ENCODE peak calls at places on chromosomes 4 and X, in eight cellular contexts. One of them, this sample, is unnamed.

GRCh38 chr4:2075171-2075986 is 16.3 kb downstream of the NAT8L start:
- DNase-seq in RWPE1: no peak
- DNase-seq in sigmoid colon: peak
- DNase-seq in progenitor cell of endocrine pancreas: no peak
- DNase-seq in head of caudate nucleus: no peak
- DNase-seq in ascending aorta: no peak
- DNase-seq in mucosa of gallbladder: no peak
- DNase-seq in activated CD8-positive, alpha-beta memory T cell treated with anti-CD3 and anti-CD28 coated beads, Interleukin-2, amount 50 U/mL, for 48 hours: no peak
- DNase-seq in this sample: no peak

GRCh38 chr4:88352062-88352461 is 26.6 kb upstream of the HERC6 start:
- DNase-seq in activated CD8-positive, alpha-beta memory T cell treated with anti-CD3 and anti-CD28 coated beads, Interleukin-2, amount 50 U/mL, for 48 hours: no peak
- DNase-seq in ascending aorta: no peak
- DNase-seq in sigmoid colon: no peak
- DNase-seq in head of caudate nucleus: no peak
- DNase-seq in RWPE1: no peak
- DNase-seq in mucosa of gallbladder: no peak
- DNase-seq in progenitor cell of endocrine pancreas: no peak
- DNase-seq in this sample: no peak

GRCh38 chr4:186762361-186762760 is 38.7 kb upstream of the FAT1 start:
- DNase-seq in sigmoid colon: no peak
- DNase-seq in mucosa of gallbladder: no peak
- DNase-seq in RWPE1: no peak
- DNase-seq in ascending aorta: no peak
- DNase-seq in progenitor cell of endocrine pancreas: no peak
- DNase-seq in head of caudate nucleus: no peak
- DNase-seq in activated CD8-positive, alpha-beta memory T cell treated with anti-CD3 and anti-CD28 coated beads, Interleukin-2, amount 50 U/mL, for 48 hours: no peak
- DNase-seq in this sample: no peak

GRCh38 chrX:9055354-9055753 is 21.4 kb upstream of the FAM9B start:
- DNase-seq in progenitor cell of endocrine pancreas: no peak
- DNase-seq in activated CD8-positive, alpha-beta memory T cell treated with anti-CD3 and anti-CD28 coated beads, Interleukin-2, amount 50 U/mL, for 48 hours: no peak
- DNase-seq in RWPE1: no peak
- DNase-seq in head of caudate nucleus: no peak
- DNase-seq in sigmoid colon: no peak
- DNase-seq in ascending aorta: no peak
- DNase-seq in mucosa of gallbladder: no peak
- DNase-seq in this sample: no peak

GRCh38 chr4:145703850-145704528 is 24.0 kb downstream of the C4orf51 start:
- DNase-seq in ascending aorta: no peak
- DNase-seq in sigmoid colon: no peak
- DNase-seq in RWPE1: no peak
- DNase-seq in activated CD8-positive, alpha-beta memory T cell treated with anti-CD3 and anti-CD28 coated beads, Interleukin-2, amount 50 U/mL, for 48 hours: no peak
- DNase-seq in head of caudate nucleus: no peak
- DNase-seq in mucosa of gallbladder: no peak
- DNase-seq in progenitor cell of endocrine pancreas: no peak
- DNase-seq in this sample: no peak

GRCh38 chrX:29487714-29488113 is 727.6 kb upstream of the MAGEB2 start:
- DNase-seq in activated CD8-positive, alpha-beta memory T cell treated with anti-CD3 and anti-CD28 coated beads, Interleukin-2, amount 50 U/mL, for 48 hours: no peak
- DNase-seq in sigmoid colon: no peak
- DNase-seq in mucosa of gallbladder: no peak
- DNase-seq in head of caudate nucleus: no peak
- DNase-seq in progenitor cell of endocrine pancreas: no peak
- DNase-seq in RWPE1: no peak
- DNase-seq in ascending aorta: no peak
- DNase-seq in this sample: no peak

GRCh38 chr4:43337707-43338106 is 445.2 kb downstream of the GRXCR1 start:
- DNase-seq in ascending aorta: no peak
- DNase-seq in sigmoid colon: no peak
- DNase-seq in RWPE1: peak
- DNase-seq in mucosa of gallbladder: no peak
- DNase-seq in head of caudate nucleus: no peak
- DNase-seq in progenitor cell of endocrine pancreas: no peak
- DNase-seq in activated CD8-positive, alpha-beta memory T cell treated with anti-CD3 and anti-CD28 coated beads, Interleukin-2, amount 50 U/mL, for 48 hours: no peak
- DNase-seq in this sample: no peak

GRCh38 chr4:83221897-83222441 is 62.6 kb downstream of the COQ2 start:
- DNase-seq in head of caudate nucleus: no peak
- DNase-seq in ascending aorta: no peak
- DNase-seq in activated CD8-positive, alpha-beta memory T cell treated with anti-CD3 and anti-CD28 coated beads, Interleukin-2, amount 50 U/mL, for 48 hours: no peak
- DNase-seq in sigmoid colon: no peak
- DNase-seq in progenitor cell of endocrine pancreas: no peak
- DNase-seq in RWPE1: no peak
- DNase-seq in mucosa of gallbladder: no peak
- DNase-seq in this sample: no peak

GRCh38 chrX:47143894-47144625 is 442 bp downstream of the NDUFB11 start:
- DNase-seq in activated CD8-positive, alpha-beta memory T cell treated with anti-CD3 and anti-CD28 coated beads, Interleukin-2, amount 50 U/mL, for 48 hours: no peak
- DNase-seq in sigmoid colon: peak
- DNase-seq in ascending aorta: no peak
- DNase-seq in head of caudate nucleus: peak
- DNase-seq in progenitor cell of endocrine pancreas: no peak
- DNase-seq in RWPE1: peak
- DNase-seq in mucosa of gallbladder: peak
- DNase-seq in this sample: no peak

GRCh38 chr4:123892997-123893745 is 496.6 kb downstream of the SPRY1 start:
- DNase-seq in sigmoid colon: no peak
- DNase-seq in mucosa of gallbladder: no peak
- DNase-seq in head of caudate nucleus: no peak
- DNase-seq in ascending aorta: no peak
- DNase-seq in progenitor cell of endocrine pancreas: no peak
- DNase-seq in activated CD8-positive, alpha-beta memory T cell treated with anti-CD3 and anti-CD28 coated beads, Interleukin-2, amount 50 U/mL, for 48 hours: no peak
- DNase-seq in RWPE1: no peak
- DNase-seq in this sample: no peak

GRCh38 chrX:107715331-107716044 is 60.1 kb downstream of the TSC22D3 start:
- DNase-seq in head of caudate nucleus: no peak
- DNase-seq in mucosa of gallbladder: no peak
- DNase-seq in RWPE1: no peak
- DNase-seq in ascending aorta: peak
- DNase-seq in activated CD8-positive, alpha-beta memory T cell treated with anti-CD3 and anti-CD28 coated beads, Interleukin-2, amount 50 U/mL, for 48 hours: no peak
- DNase-seq in sigmoid colon: no peak
- DNase-seq in progenitor cell of endocrine pancreas: no peak
- DNase-seq in this sample: no peak

GRCh38 chr4:25223770-25224375 is 10.0 kb upstream of the PI4K2B start:
- DNase-seq in progenitor cell of endocrine pancreas: no peak
- DNase-seq in head of caudate nucleus: no peak
- DNase-seq in RWPE1: no peak
- DNase-seq in activated CD8-positive, alpha-beta memory T cell treated with anti-CD3 and anti-CD28 coated beads, Interleukin-2, amount 50 U/mL, for 48 hours: no peak
- DNase-seq in mucosa of gallbladder: no peak
- DNase-seq in sigmoid colon: no peak
- DNase-seq in ascending aorta: no peak
- DNase-seq in this sample: no peak

GRCh38 chr4:161247831-161248230 is 916.0 kb downstream of the FSTL5 start:
- DNase-seq in head of caudate nucleus: no peak
- DNase-seq in activated CD8-positive, alpha-beta memory T cell treated with anti-CD3 and anti-CD28 coated beads, Interleukin-2, amount 50 U/mL, for 48 hours: no peak
- DNase-seq in ascending aorta: no peak
- DNase-seq in RWPE1: no peak
- DNase-seq in sigmoid colon: no peak
- DNase-seq in mucosa of gallbladder: no peak
- DNase-seq in progenitor cell of endocrine pancreas: no peak
- DNase-seq in this sample: no peak

GRCh38 chr4:74933562-74934015 is 673 bp downstream of the PARM1 start:
- DNase-seq in head of caudate nucleus: no peak
- DNase-seq in mucosa of gallbladder: no peak
- DNase-seq in ascending aorta: peak
- DNase-seq in progenitor cell of endocrine pancreas: no peak
- DNase-seq in RWPE1: no peak
- DNase-seq in sigmoid colon: no peak
- DNase-seq in activated CD8-positive, alpha-beta memory T cell treated with anti-CD3 and anti-CD28 coated beads, Interleukin-2, amount 50 U/mL, for 48 hours: no peak
- DNase-seq in this sample: peak

GRCh38 chrX:47484885-47485284 is 1.9 kb upstream of the ZNF41 start:
- DNase-seq in sigmoid colon: peak
- DNase-seq in progenitor cell of endocrine pancreas: no peak
- DNase-seq in head of caudate nucleus: no peak
- DNase-seq in mucosa of gallbladder: no peak
- DNase-seq in RWPE1: no peak
- DNase-seq in activated CD8-positive, alpha-beta memory T cell treated with anti-CD3 and anti-CD28 coated beads, Interleukin-2, amount 50 U/mL, for 48 hours: no peak
- DNase-seq in ascending aorta: no peak
- DNase-seq in this sample: no peak

GRCh38 chr4:133151301-133151680 is 2.2 kb downstream of the PCDH10 start:
- DNase-seq in ascending aorta: no peak
- DNase-seq in activated CD8-positive, alpha-beta memory T cell treated with anti-CD3 and anti-CD28 coated beads, Interleukin-2, amount 50 U/mL, for 48 hours: peak
- DNase-seq in head of caudate nucleus: peak
- DNase-seq in RWPE1: no peak
- DNase-seq in sigmoid colon: peak
- DNase-seq in progenitor cell of endocrine pancreas: no peak
- DNase-seq in mucosa of gallbladder: no peak
- DNase-seq in this sample: peak

GRCh38 chrX:23841847-23842522 is 59.0 kb downstream of the SAT1 start:
- DNase-seq in activated CD8-positive, alpha-beta memory T cell treated with anti-CD3 and anti-CD28 coated beads, Interleukin-2, amount 50 U/mL, for 48 hours: no peak
- DNase-seq in mucosa of gallbladder: no peak
- DNase-seq in progenitor cell of endocrine pancreas: no peak
- DNase-seq in RWPE1: no peak
- DNase-seq in head of caudate nucleus: no peak
- DNase-seq in ascending aorta: no peak
- DNase-seq in sigmoid colon: no peak
- DNase-seq in this sample: no peak

GRCh38 chr4:167232805-167233522 is 1.3 kb downstream of the SPOCK3 start:
- DNase-seq in sigmoid colon: no peak
- DNase-seq in RWPE1: no peak
- DNase-seq in mucosa of gallbladder: no peak
- DNase-seq in activated CD8-positive, alpha-beta memory T cell treated with anti-CD3 and anti-CD28 coated beads, Interleukin-2, amount 50 U/mL, for 48 hours: no peak
- DNase-seq in ascending aorta: no peak
- DNase-seq in head of caudate nucleus: peak
- DNase-seq in progenitor cell of endocrine pancreas: no peak
- DNase-seq in this sample: no peak

GRCh38 chr4:37453004-37453360 is 208.4 kb downstream of the NWD2 start:
- DNase-seq in mucosa of gallbladder: peak
- DNase-seq in activated CD8-positive, alpha-beta memory T cell treated with anti-CD3 and anti-CD28 coated beads, Interleukin-2, amount 50 U/mL, for 48 hours: no peak
- DNase-seq in ascending aorta: no peak
- DNase-seq in head of caudate nucleus: peak
- DNase-seq in progenitor cell of endocrine pancreas: peak
- DNase-seq in sigmoid colon: no peak
- DNase-seq in RWPE1: peak
- DNase-seq in this sample: peak

GRCh38 chr4:85672959-85673358 is 198.0 kb downstream of the ARHGAP24 start:
- DNase-seq in sigmoid colon: no peak
- DNase-seq in ascending aorta: no peak
- DNase-seq in mucosa of gallbladder: no peak
- DNase-seq in progenitor cell of endocrine pancreas: no peak
- DNase-seq in head of caudate nucleus: no peak
- DNase-seq in activated CD8-positive, alpha-beta memory T cell treated with anti-CD3 and anti-CD28 coated beads, Interleukin-2, amount 50 U/mL, for 48 hours: no peak
- DNase-seq in RWPE1: no peak
- DNase-seq in this sample: no peak